ENCODE peak calls at places on chromosome 1, in six cellular contexts. Z is activated CD4-positive, alpha-beta T cell treated with anti-CD3 and anti-CD28 coated beads, Interleukin-2, amount 10 ng/mL, durations not matched to agents 7 days and 5 days; B is dorsolateral prefrontal cortex; L is cardiac muscle cell; P is substantia nigra; D is EL. Q is an unnamed sample.

GRCh38 chr1:17755120-17755519 is at the start of gene ACTL8:
- DNase-seq in Z (no peak), L (no peak), D (no peak), P (no peak), B (no peak), Q (no peak)

GRCh38 chr1:33527934-33528333 is 55.5 kb downstream of the ZSCAN20 start:
- DNase-seq in Z (no peak), L (no peak), B (no peak), P (no peak), D (no peak), Q (no peak)

GRCh38 chr1:112114540-112114939 is 125.1 kb upstream of the KCND3 start:
- DNase-seq in L (no peak), P (no peak), D (no peak), B (no peak), Z (no peak), Q (no peak)

GRCh38 chr1:39469150-39469549 is 22.3 kb upstream of the BMP8A start:
- DNase-seq in L (no peak), Z (no peak), B (no peak), D (no peak), P (no peak), Q (no peak)

GRCh38 chr1:110235839-110236682 is 25.9 kb downstream of the KCNC4 start:
- DNase-seq in B (no peak), L (no peak), P (no peak), D (peak), Z (no peak), Q (peak)

GRCh38 chr1:24149854-24150227 is 6.9 kb upstream of the IL22RA1 start:
- DNase-seq in B (no peak), Z (no peak), D (peak), P (no peak), L (no peak), Q (peak)

GRCh38 chr1:203807211-203807610 is 11.8 kb downstream of the ZBED6 start:
- DNase-seq in L (no peak), D (peak), Z (no peak), B (no peak), P (no peak), Q (peak)

GRCh38 chr1:58844176-58844575 is 60.3 kb upstream of the JUN start:
- DNase-seq in L (no peak), B (no peak), Z (no peak), D (no peak), P (no peak), Q (no peak)

GRCh38 chr1:234570336-234570735 is 39.6 kb downstream of the IRF2BP2 start:
- DNase-seq in L (no peak), P (no peak), D (no peak), B (no peak), Z (no peak), Q (no peak)

GRCh38 chr1:30886710-30887428 is 21.7 kb downstream of the SDC3 start:
- DNase-seq in B (no peak), Z (no peak), D (no peak), P (no peak), L (no peak), Q (no peak)

GRCh38 chr1:116983678-116984077 is 17.9 kb upstream of the CD101 start:
- DNase-seq in Z (no peak), D (no peak), P (no peak), B (no peak), L (no peak), Q (no peak)

GRCh38 chr1:48190893-48191292 is 31.6 kb upstream of the SLC5A9 start:
- DNase-seq in Z (no peak), D (no peak), P (no peak), B (no peak), L (no peak), Q (no peak)

GRCh38 chr1:51000651-51001050 is 30.6 kb downstream of the CDKN2C start:
- DNase-seq in P (no peak), D (no peak), Z (no peak), B (no peak), L (no peak), Q (no peak)

GRCh38 chr1:232306269-232306911 is 323.5 kb downstream of the SIPA1L2 start:
- DNase-seq in D (no peak), P (no peak), Z (no peak), B (no peak), L (peak), Q (no peak)

GRCh38 chr1:30929135-30929889 is 20.8 kb upstream of the SDC3 start:
- DNase-seq in B (no peak), Z (peak), D (peak), P (no peak), L (peak), Q (no peak)

GRCh38 chr1:12339861-12340557 is 110.2 kb downstream of the VPS13D start:
- DNase-seq in Z (no peak), P (no peak), D (no peak), B (no peak), L (no peak), Q (no peak)

GRCh38 chr1:57727121-57727520 is 303.3 kb upstream of the DAB1 start:
- DNase-seq in L (no peak), Z (no peak), B (no peak), D (no peak), P (no peak), Q (no peak)

GRCh38 chr1:229161740-229162139 is 109.2 kb upstream of the RAB4A start:
- DNase-seq in D (no peak), L (no peak), Z (no peak), B (no peak), P (no peak), Q (no peak)

Q was measured in non-pigmented ciliary epithelial cell.